ENCODE peak calls at places on chromosomes 6 and 20, in four cellular contexts. N is heart left ventricle, E is suprapubic skin, Z is ovary. F is an unnamed sample.

GRCh38 chr6:113829702-113830058 is 27.5 kb upstream of the MARCKS start:
- DNase-seq in N (no peak), E (no peak), Z (no peak), F (no peak)

GRCh38 chr6:112879920-112880413 is 532.8 kb downstream of the RFPL4B start:
- DNase-seq in N (no peak), E (no peak), Z (no peak), F (no peak)

GRCh38 chr6:164005312-164005711 is 590.8 kb downstream of the QKI start:
- DNase-seq in N (no peak), E (no peak), Z (no peak), F (no peak)

GRCh38 chr6:144585217-144585814 is 300.2 kb downstream of the UTRN start:
- DNase-seq in N (no peak), E (no peak), Z (no peak), F (no peak)

GRCh38 chr6:45388328-45388727 is 10.6 kb upstream of the SUPT3H start:
- DNase-seq in N (no peak), E (no peak), Z (no peak), F (no peak)

GRCh38 chr6:32603888-32604287 is 14.2 kb upstream of the HLA-DRB1 start:
- DNase-seq in N (no peak), E (no peak), Z (no peak), F (no peak)

GRCh38 chr20:44733341-44734069 is 12.2 kb upstream of the KCNK15 start:
- DNase-seq in N (peak), E (no peak), Z (peak), F (peak)

GRCh38 chr6:55562318-55562717 is 16.7 kb downstream of the HMGCLL1 start:
- DNase-seq in N (no peak), E (no peak), Z (no peak), F (no peak)

GRCh38 chr6:62570372-62570771 is 284.3 kb upstream of the KHDRBS2 start:
- DNase-seq in N (no peak), E (no peak), Z (no peak), F (no peak)

GRCh38 chr6:39754493-39755115 is 29.4 kb upstream of the KIF6 start:
- DNase-seq in N (peak), E (no peak), Z (no peak), F (no peak)

GRCh38 chr6:34044945-34045595 is 100.8 kb downstream of the GRM4 start:
- DNase-seq in N (no peak), E (no peak), Z (no peak), F (no peak)

GRCh38 chr6:3419624-3420272 is 37.1 kb downstream of the SLC22A23 start:
- DNase-seq in N (no peak), E (peak), Z (no peak), F (no peak)

GRCh38 chr6:40674170-40674569 is 87.0 kb upstream of the LRFN2 start:
- DNase-seq in N (no peak), E (no peak), Z (no peak), F (no peak)

GRCh38 chr6:12280458-12280857 is 9.7 kb upstream of the EDN1 start:
- DNase-seq in N (no peak), E (no peak), Z (no peak), F (no peak)

GRCh38 chr20:25508083-25508770 is 77.1 kb downstream of the NINL start:
- DNase-seq in N (no peak), E (no peak), Z (peak), F (no peak)

GRCh38 chr6:18412644-18413043 is 25.5 kb downstream of the RNF144B start:
- DNase-seq in N (no peak), E (no peak), Z (no peak), F (no peak)

GRCh38 chr6:33860706-33861474 is 57.1 kb upstream of the MLN start:
- DNase-seq in N (no peak), E (no peak), Z (no peak), F (no peak)

GRCh38 chr20:59676877-59677140 is 72.5 kb downstream of the PHACTR3 start:
- DNase-seq in N (no peak), E (no peak), Z (no peak), F (no peak)

GRCh38 chr6:19719691-19720127 is 117.5 kb upstream of the ID4 start:
- DNase-seq in N (no peak), E (no peak), Z (no peak), F (no peak)

GRCh38 chr6:112416885-112417284 is 69.8 kb downstream of the RFPL4B start:
- DNase-seq in N (no peak), E (no peak), Z (peak), F (no peak)

GRCh38 chr6:106642476-106642875 is 13.1 kb downstream of the QRSL1 start:
- DNase-seq in N (no peak), E (no peak), Z (no peak), F (no peak)

GRCh38 chr6:99151634-99152344 is 197.7 kb downstream of the FAXC start:
- DNase-seq in N (no peak), E (no peak), Z (no peak), F (no peak)

GRCh38 chr6:81609736-81610135 is 142.7 kb downstream of the TENT5A start:
- DNase-seq in N (no peak), E (no peak), Z (no peak), F (no peak)

GRCh38 chr6:89599727-89600126 is 38.8 kb downstream of the LYRM2 start:
- DNase-seq in N (peak), E (no peak), Z (no peak), F (no peak)

GRCh38 chr20:46811328-46812084 is 83.1 kb upstream of the EYA2 start:
- DNase-seq in N (no peak), E (no peak), Z (no peak), F (peak)

GRCh38 chr20:45257161-45257560 is 2.8 kb upstream of the SLPI start:
- DNase-seq in N (no peak), E (no peak), Z (no peak), F (no peak)

GRCh38 chr6:45933855-45934254 is 81.8 kb downstream of the CLIC5 start:
- DNase-seq in N (no peak), E (no peak), Z (no peak), F (no peak)

GRCh38 chr6:73562557-73562956 is 41.7 kb upstream of the EEF1A1 start:
- DNase-seq in N (no peak), E (no peak), Z (no peak), F (no peak)

GRCh38 chr6:78322068-78322845 is 545.1 kb upstream of the IRAK1BP1 start:
- DNase-seq in N (no peak), E (no peak), Z (no peak), F (no peak)

GRCh38 chr6:156778615-156779205 is 1.5 kb downstream of the ARID1B start:
- DNase-seq in N (peak), E (no peak), Z (peak), F (peak)

GRCh38 chr6:85390105-85390728 is 59.7 kb upstream of the NT5E start:
- DNase-seq in N (no peak), E (no peak), Z (no peak), F (no peak)

GRCh38 chr20:38633577-38634093 is 32.0 kb downstream of the ARHGAP40 start:
- DNase-seq in N (peak), E (no peak), Z (no peak), F (no peak)

GRCh38 chr6:122799916-122800701 is 11.1 kb downstream of the SMPDL3A start:
- DNase-seq in N (no peak), E (no peak), Z (no peak), F (no peak)

GRCh38 chr6:137853569-137854213 is 13.4 kb upstream of the TNFAIP3 start:
- DNase-seq in N (no peak), E (no peak), Z (no peak), F (no peak)

GRCh38 chr6:14816106-14816864 is 429.6 kb upstream of the JARID2 start:
- DNase-seq in N (no peak), E (no peak), Z (no peak), F (peak)

GRCh38 chr20:33693741-33694645 is 7.8 kb upstream of the E2F1 start:
- DNase-seq in N (peak), E (no peak), Z (peak), F (no peak)

GRCh38 chr6:164528539-164528938 is 780.9 kb downstream of the C6orf118 start:
- DNase-seq in N (no peak), E (no peak), Z (no peak), F (no peak)

GRCh38 chr20:23160536-23161243 is 74.6 kb upstream of the CD93 start:
- DNase-seq in N (no peak), E (no peak), Z (no peak), F (peak)

GRCh38 chr20:43914697-43915208 is at the start of gene TOX2:
- DNase-seq in N (peak), E (no peak), Z (no peak), F (no peak)

GRCh38 chr20:62935968-62936585 is 1.9 kb upstream of the GID8 start:
- DNase-seq in N (no peak), E (no peak), Z (no peak), F (no peak)

GRCh38 chr6:44003345-44004061 is 123.7 kb downstream of the MRPL14 start:
- DNase-seq in N (no peak), E (no peak), Z (no peak), F (no peak)

GRCh38 chr6:44002071-44002590 is 125.1 kb downstream of the MRPL14 start:
- DNase-seq in N (no peak), E (no peak), Z (no peak), F (no peak)

GRCh38 chr6:44001318-44001868 is 125.9 kb downstream of the MRPL14 start:
- DNase-seq in N (peak), E (no peak), Z (no peak), F (no peak)

GRCh38 chr6:44004136-44004535 is 123.1 kb downstream of the MRPL14 start:
- DNase-seq in N (no peak), E (no peak), Z (no peak), F (no peak)

DNA sequence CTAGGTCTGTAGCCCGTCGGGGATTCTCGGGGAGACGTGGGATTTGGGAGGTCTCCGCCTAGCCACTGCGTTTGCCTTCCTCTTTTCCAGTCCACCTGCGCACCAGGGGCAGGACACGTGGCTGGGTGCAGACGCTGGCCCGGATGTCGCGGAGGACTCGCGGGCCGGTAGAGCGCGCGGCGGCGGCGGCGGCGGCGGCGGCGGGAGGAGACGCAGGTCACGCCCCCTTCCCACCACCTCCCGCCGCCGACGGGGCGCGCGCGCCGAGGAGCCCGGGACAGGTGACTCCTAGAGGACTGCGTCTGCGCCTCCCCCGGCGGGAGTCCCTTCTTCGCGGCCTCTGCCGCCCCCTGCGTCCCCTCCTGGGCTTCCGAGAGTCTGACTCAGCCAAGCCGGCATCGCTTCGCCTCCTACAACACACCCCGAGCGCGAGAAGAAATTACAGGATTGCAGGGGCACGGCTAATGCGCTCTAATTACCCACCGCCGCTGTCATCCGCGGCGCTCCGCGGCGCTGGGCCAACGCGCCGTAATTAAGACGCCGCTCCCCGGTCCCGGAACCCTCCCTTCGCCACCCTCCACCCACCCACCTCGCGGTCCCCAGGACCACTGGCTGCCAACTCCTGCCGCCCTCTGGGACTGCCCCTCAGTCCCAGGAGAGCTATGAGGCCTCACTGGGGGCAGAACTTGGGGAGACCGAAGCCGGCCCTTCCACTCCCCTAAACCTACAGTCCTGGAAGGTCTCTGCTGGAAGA is 124.5 kb downstream of the MRPL14 start:
- DNase-seq in N (peak), E (no peak), Z (peak), F (no peak)
- H3K4me3 ChIP-seq in N (peak), E (peak), Z (peak), F (no peak)

GRCh38 chr6:36886948-36887347 is 1.2 kb downstream of the C6orf89 start:
- DNase-seq in N (no peak), E (no peak), Z (no peak), F (no peak)

GRCh38 chr6:36888115-36888643 is 2.4 kb downstream of the C6orf89 start:
- DNase-seq in N (no peak), E (no peak), Z (no peak), F (no peak)

GRCh38 chr6:36888654-36889481 is 3.1 kb downstream of the C6orf89 start:
- DNase-seq in N (no peak), E (no peak), Z (no peak), F (no peak)

GRCh38 chr6:36884610-36885009 is 1.1 kb upstream of the C6orf89 start:
- DNase-seq in N (no peak), E (no peak), Z (no peak), F (no peak)

DNA sequence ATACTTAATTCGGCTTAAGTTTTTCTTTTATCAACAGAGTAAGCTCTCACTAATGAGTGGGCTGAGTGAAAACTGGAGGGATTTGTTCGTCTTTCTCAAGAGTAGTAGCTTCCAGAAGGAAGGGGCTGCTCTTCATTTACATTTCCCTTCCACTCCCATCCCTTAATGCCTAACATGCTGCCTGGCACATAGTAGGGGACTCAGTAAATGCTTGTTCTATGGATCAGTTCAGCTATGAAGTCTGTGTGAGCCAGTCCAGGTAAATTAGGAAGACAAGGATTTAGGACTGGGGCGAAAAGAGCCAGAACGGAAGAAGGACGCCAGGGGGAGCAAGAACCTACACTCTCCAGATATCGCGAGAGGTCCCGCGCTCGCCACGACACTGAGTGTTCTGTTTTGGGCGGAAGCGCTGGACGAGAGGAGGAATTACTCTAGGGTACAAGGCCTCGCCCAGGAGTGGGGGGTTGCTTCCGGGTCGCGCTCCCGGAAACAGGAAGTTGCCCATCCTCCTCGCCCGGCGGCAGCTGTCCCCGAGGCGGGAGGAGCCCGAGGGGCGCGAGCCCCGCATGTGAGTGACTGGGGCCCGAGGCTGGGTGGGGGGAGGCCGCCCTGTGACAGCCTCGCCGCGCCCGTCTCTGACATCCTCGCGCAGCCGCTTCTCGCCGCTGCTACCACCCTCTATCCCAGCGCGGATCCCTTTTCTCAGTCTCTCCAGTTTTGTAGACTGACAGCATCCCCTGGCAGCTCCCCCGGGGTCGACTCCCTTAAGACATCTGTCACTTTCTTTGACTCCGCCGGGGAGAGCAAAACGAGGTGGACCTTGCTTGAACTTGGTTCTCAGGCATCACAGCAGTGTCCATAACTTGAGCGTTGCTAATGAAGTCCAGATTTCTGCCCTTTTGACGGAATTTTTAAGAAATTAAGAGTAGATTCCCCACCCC is at the start of gene C6orf89:
- DNase-seq in N (peak), E (peak), Z (peak), F (peak)
- TF ChIP-seq POLR2A in N (no peak), E (peak), Z (peak), F (peak)

DNA sequence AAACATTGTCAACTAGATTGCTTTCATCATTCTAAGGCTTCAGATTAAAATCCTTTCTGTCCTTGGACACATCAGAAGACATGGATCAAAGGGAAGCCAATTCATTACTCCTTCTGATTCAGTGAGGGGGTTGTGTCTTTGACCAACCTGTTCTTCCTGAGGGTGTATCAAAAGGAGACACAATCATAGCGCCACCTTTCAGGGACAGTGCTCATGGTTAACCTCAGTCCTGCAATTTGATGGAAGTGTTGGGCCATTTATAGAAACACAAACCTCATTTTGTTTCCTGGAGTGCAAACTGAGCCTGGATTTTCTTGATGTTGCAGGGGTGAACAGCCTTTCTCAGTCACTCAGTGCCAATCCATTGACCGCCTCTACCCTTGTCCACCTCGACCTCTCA is 163.9 kb upstream of the SCGN start:
- DNase-seq in N (no peak), E (no peak), Z (no peak), F (no peak)
- TF ChIP-seq CTCF in N (no peak), E (no peak), Z (no peak), F (no peak)

GRCh38 chr6:28944412-28945006 is 20.7 kb upstream of the TRIM27 start:
- DNase-seq in N (peak), E (no peak), Z (peak), F (no peak)

GRCh38 chr6:28947067-28947765 is 23.4 kb upstream of the TRIM27 start:
- DNase-seq in N (no peak), E (no peak), Z (no peak), F (no peak)

GRCh38 chr6:28943223-28943556 is 19.4 kb upstream of the TRIM27 start:
- DNase-seq in N (no peak), E (no peak), Z (no peak), F (no peak)

GRCh38 chr6:28943557-28944411 is 20.0 kb upstream of the TRIM27 start:
- DNase-seq in N (peak), E (no peak), Z (peak), F (no peak)

GRCh38 chr6:28945360-28945759 is 21.6 kb upstream of the TRIM27 start:
- DNase-seq in N (no peak), E (no peak), Z (no peak), F (no peak)
- H3K4me3 ChIP-seq in N (no peak), E (no peak), Z (no peak), F (no peak)